ENCODE peak calls at places on chromosomes 11 and 22, in five cellular contexts. X is HFFc6; M is activated CD8-positive, alpha-beta T cell treated with anti-CD3 and anti-CD28 coated beads for 36 hours; K is pancreas; A is WERI-Rb-1. V is an unnamed sample.

GRCh38 chr11:120512727-120513435 is 1.3 kb downstream of the GRIK4 start:
- DNase-seq in X (no peak), M (no peak), K (no peak), A (peak; percentile 31), V (peak; percentile 67)

GRCh38 chr11:43933608-43934358 is 8.7 kb upstream of the C11orf96 start:
- DNase-seq in X (no peak), M (no peak), K (no peak), A (no peak), V (no peak)

GRCh38 chr22:50218996-50219727 is 18.4 kb downstream of the SELENOO start:
- DNase-seq in X (peak; percentile 40), M (no peak), K (peak; percentile 92), A (peak; percentile 52), V (no peak)

GRCh38 chr22:44955102-44955501 is 54.7 kb downstream of the PHF21B start:
- DNase-seq in X (no peak), M (no peak), K (no peak), A (no peak), V (no peak)

GRCh38 chr22:21684492-21685163 is 18.8 kb downstream of the PPIL2 start:
- DNase-seq in X (no peak), M (no peak), K (no peak), A (no peak), V (no peak)

GRCh38 chr22:39469681-39470461 is 13.1 kb downstream of the MGAT3 start:
- DNase-seq in X (no peak), M (no peak), K (no peak), A (peak; percentile 94), V (no peak)

GRCh38 chr11:112086422-112087191 is at the start of the genes SDHD and TIMM8B:
- DNase-seq in X (peak; percentile 97), M (peak; percentile 94), K (peak; percentile 95), A (peak; percentile 97), V (peak; percentile 95)

GRCh38 chr11:84215671-84216070 is 929.5 kb upstream of the CCDC90B start:
- DNase-seq in X (no peak), M (no peak), K (no peak), A (no peak), V (no peak)

GRCh38 chr11:125132071-125132470 is 20.6 kb upstream of the TMEM218 start:
- DNase-seq in X (no peak), M (no peak), K (no peak), A (no peak), V (no peak)

GRCh38 chr22:31647516-31647915 is 14.5 kb downstream of the PISD start:
- DNase-seq in X (peak; percentile 87), M (no peak), K (no peak), A (no peak), V (no peak)

GRCh38 chr11:4882543-4882942 is 843 bp downstream of the OR51T1 start:
- DNase-seq in X (no peak), M (no peak), K (no peak), A (no peak), V (no peak)
- TF ChIP-seq CTCF in X (no peak), M (no peak), K (no peak), A (no peak), V (no peak)

DNA sequence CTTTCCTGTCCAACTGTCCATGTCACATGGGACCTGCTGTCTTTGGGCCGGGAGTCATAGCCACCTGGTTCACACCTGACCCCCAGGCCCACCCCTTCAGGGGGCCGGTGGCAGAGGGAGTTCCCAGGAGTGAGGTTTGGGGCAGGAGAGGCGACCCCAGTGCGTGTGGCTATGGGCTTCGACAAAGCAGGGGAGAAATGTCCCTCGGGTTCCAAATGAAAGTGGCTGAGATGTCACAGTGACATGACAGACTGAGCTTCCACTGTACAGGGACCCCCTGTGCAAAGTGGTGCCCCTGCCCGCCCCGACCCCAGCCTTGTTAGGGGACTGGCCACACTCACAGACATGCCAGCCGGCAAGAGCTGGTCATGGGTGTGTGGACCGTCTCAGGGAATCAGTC is 1297.0 kb downstream of the BRD1 start:
- DNase-seq in X (no peak), M (no peak), K (no peak), A (no peak), V (no peak)
- TF ChIP-seq CTCF in X (no peak), M (no peak), K (no peak), A (no peak), V (no peak)

GRCh38 chr11:10646005-10646404 is 47.5 kb downstream of the IRAG1 start:
- DNase-seq in X (no peak), M (no peak), K (no peak), A (no peak), V (no peak)
- TF ChIP-seq CTCF in X (no peak), M (no peak), K (no peak), A (no peak), V (no peak)

GRCh38 chr11:72789493-72790131 is 4.2 kb downstream of the STARD10 start:
- DNase-seq in X (peak; percentile 47), M (no peak), K (no peak), A (no peak), V (no peak)

GRCh38 chr11:72788250-72788649 is 5.6 kb downstream of the STARD10 start:
- DNase-seq in X (no peak), M (no peak), K (no peak), A (no peak), V (no peak)

GRCh38 chr11:72786305-72787261 is 7.3 kb downstream of the STARD10 start:
- DNase-seq in X (no peak), M (no peak), K (peak; percentile 42), A (no peak), V (no peak)

GRCh38 chr11:72784662-72785061 is 9.2 kb downstream of the STARD10 start:
- DNase-seq in X (no peak), M (no peak), K (no peak), A (no peak), V (no peak)

GRCh38 chr11:72787262-72788104 is 6.4 kb downstream of the STARD10 start:
- DNase-seq in X (no peak), M (peak; percentile 47), K (peak; percentile 63), A (peak; percentile 89), V (no peak)
- TF ChIP-seq CTCF in X (no peak), M (no peak), K (no peak), A (peak; percentile 42), V (peak; percentile 58)

GRCh38 chr11:10808553-10809372 is at the start of gene EIF4G2:
- DNase-seq in X (peak; percentile 99), M (peak; percentile 97), K (peak; percentile 98), A (peak; percentile 98), V (peak; percentile 99)
- TF ChIP-seq CTCF in X (peak; percentile 13), M (no peak), K (no peak), A (no peak), V (no peak)

DNA sequence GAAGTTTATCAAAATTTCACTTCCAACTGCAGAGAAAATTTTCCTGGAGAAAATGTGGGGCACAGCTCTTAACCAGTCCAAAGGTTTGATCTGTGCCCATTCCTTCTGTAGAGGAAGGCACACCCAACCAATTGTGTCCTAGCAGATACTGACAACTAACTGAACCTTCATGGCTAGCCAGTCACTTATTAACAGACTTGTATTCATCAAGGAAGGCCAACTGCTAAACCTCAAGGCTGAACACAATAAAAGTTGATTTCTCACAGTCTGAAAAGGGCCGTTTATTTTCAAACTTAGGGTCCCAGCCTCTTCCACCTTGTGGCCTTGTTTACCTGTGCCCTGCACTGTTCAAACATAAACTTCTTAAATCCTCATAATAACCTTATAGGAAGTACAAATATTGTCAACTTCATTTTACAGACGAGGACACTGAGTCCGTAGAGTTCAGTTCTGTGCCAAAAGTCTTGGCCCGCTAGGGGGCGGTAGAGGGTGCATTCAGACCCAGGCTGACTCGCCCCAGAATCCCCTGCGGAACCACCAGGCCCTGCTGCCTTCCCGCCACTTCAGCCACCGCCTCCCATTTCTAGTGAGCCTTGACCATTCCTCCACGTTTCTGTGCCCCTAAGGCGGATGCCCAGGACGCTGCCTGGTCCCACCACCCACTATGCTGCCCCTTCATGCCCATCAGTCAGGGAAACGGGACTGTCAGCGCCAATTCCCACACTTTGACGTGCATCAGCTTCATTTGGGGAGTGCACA is 19.3 kb downstream of the SYT13 start:
- DNase-seq in X (no peak), M (peak; percentile 58), K (no peak), A (peak; percentile 19), V (no peak)
- TF ChIP-seq CTCF in X (peak; percentile 71), M (peak; percentile 58), K (no peak), A (peak; percentile 44), V (peak; percentile 67)

GRCh38 chr11:119491753-119492455 is 68.9 kb upstream of the THY1 start:
- DNase-seq in X (peak; percentile 26), M (no peak), K (no peak), A (no peak), V (no peak)
- TF ChIP-seq CTCF in X (peak; percentile 76), M (no peak), K (no peak), A (peak; percentile 50), V (peak; percentile 66)

V was measured in type B pancreatic cell.